ENCODE peak calls at places on chromosomes 3 and 15, in six cellular contexts. Q, H, M, B, A and F are unnamed samples.

GRCh38 chr15:78684645-78685044 is 43.6 kb upstream of the CHRNB4 start:
- DNase-seq in Q (no peak), H (no peak), M (peak; percentile 26), B (no peak), A (no peak), F (no peak)

GRCh38 chr3:129130291-129130813 is 8.7 kb upstream of the RAB43 start:
- DNase-seq in Q (peak; percentile 54), H (peak; percentile 37), M (no peak), B (no peak), A (no peak), F (no peak)

GRCh38 chr15:59303641-59304433 is 68.8 kb downstream of the MYO1E start:
- DNase-seq in Q (no peak), H (no peak), M (peak; percentile 40), B (no peak), A (no peak), F (no peak)

GRCh38 chr15:76147906-76148553 is 88.2 kb downstream of the TMEM266 start:
- DNase-seq in Q (peak; percentile 88), H (peak; percentile 54), M (peak; percentile 68), B (peak; percentile 12), A (no peak), F (peak; percentile 61)

GRCh38 chr3:107394502-107394901 is 17.3 kb downstream of the CCDC54 start:
- DNase-seq in Q (no peak), H (no peak), M (no peak), B (no peak), A (no peak), F (no peak)

GRCh38 chr15:90860450-90860849 is 7.9 kb upstream of the FURIN start:
- DNase-seq in Q (no peak), H (peak; percentile 77), M (no peak), B (peak; percentile 49), A (no peak), F (no peak)

GRCh38 chr15:37921527-37922385 is 12.7 kb upstream of the TMCO5A start:
- DNase-seq in Q (no peak), H (no peak), M (peak; percentile 72), B (no peak), A (no peak), F (no peak)

GRCh38 chr3:74789111-74789510 is 174.7 kb upstream of the CNTN3 start:
- DNase-seq in Q (no peak), H (no peak), M (no peak), B (no peak), A (no peak), F (no peak)

GRCh38 chr15:81001180-81002003 is 669 bp downstream of the TLNRD1 start:
- DNase-seq in Q (peak; percentile 92), H (peak; percentile 36), M (peak; percentile 65), B (no peak), A (no peak), F (peak; percentile 79)

GRCh38 chr3:118587847-118588246 is 446.8 kb downstream of the IGSF11 start:
- DNase-seq in Q (no peak), H (no peak), M (no peak), B (no peak), A (no peak), F (no peak)

GRCh38 chr15:68612979-68613740 is 34.4 kb downstream of the CORO2B start:
- DNase-seq in Q (no peak), H (no peak), M (no peak), B (no peak), A (no peak), F (no peak)

GRCh38 chr3:190026154-190026553 is 94.5 kb downstream of the P3H2 start:
- DNase-seq in Q (no peak), H (no peak), M (no peak), B (no peak), A (no peak), F (no peak)

GRCh38 chr3:151248772-151249366 is 29.5 kb downstream of the P2RY14 start:
- DNase-seq in Q (no peak), H (no peak), M (no peak), B (no peak), A (no peak), F (no peak)

GRCh38 chr15:94335616-94336015 is 104.3 kb downstream of the MCTP2 start:
- DNase-seq in Q (no peak), H (no peak), M (no peak), B (no peak), A (no peak), F (no peak)

GRCh38 chr3:27228805-27229204 is 140.4 kb downstream of the NEK10 start:
- DNase-seq in Q (no peak), H (no peak), M (no peak), B (peak; percentile 45), A (peak; percentile 23), F (no peak)

GRCh38 chr3:133948131-133948810 is 52.6 kb upstream of the RAB6B start:
- DNase-seq in Q (peak; percentile 80), H (no peak), M (no peak), B (no peak), A (no peak), F (peak; percentile 32)
- TF ChIP-seq POLR2AphosphoS5 in Q (peak; percentile 67), H (no peak), M (no peak), B (no peak), A (no peak), F (no peak)

GRCh38 chr3:16305121-16305541 is 40.1 kb downstream of the OXNAD1 start:
- DNase-seq in Q (no peak), H (no peak), M (no peak), B (no peak), A (no peak), F (no peak)

GRCh38 chr3:16304065-16305010 is 39.3 kb downstream of the OXNAD1 start:
- DNase-seq in Q (no peak), H (no peak), M (no peak), B (no peak), A (no peak), F (no peak)

GRCh38 chr3:16302082-16302631 is 37.1 kb downstream of the OXNAD1 start:
- DNase-seq in Q (no peak), H (no peak), M (no peak), B (no peak), A (no peak), F (no peak)

GRCh38 chr3:16301490-16301889 is 36.5 kb downstream of the OXNAD1 start:
- DNase-seq in Q (no peak), H (no peak), M (no peak), B (no peak), A (no peak), F (no peak)

DNA sequence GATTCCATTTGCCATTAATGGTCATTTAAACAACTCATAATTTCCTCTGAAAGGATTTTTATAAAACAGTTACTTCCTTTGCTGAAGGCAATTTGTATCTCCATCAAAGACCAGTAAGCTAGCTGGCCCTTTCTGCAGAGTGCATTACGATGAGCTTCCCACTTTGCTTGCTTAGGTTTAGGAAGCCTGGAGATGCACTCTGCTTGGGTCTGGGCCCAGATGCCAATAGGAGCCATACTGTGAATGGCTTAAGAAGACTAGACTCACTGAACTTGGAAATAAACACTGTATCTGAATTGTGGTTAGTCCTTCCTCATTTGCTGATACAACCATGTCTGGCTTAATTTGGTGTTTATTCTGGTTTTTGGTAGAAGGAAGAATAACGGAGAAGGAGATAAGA is 38.0 kb downstream of the OXNAD1 start:
- DNase-seq in Q (no peak), H (no peak), M (no peak), B (no peak), A (no peak), F (no peak)
- TF ChIP-seq POLR2A in Q (no peak), H (no peak), M (no peak), B (no peak), A (no peak), F (no peak)

DNA sequence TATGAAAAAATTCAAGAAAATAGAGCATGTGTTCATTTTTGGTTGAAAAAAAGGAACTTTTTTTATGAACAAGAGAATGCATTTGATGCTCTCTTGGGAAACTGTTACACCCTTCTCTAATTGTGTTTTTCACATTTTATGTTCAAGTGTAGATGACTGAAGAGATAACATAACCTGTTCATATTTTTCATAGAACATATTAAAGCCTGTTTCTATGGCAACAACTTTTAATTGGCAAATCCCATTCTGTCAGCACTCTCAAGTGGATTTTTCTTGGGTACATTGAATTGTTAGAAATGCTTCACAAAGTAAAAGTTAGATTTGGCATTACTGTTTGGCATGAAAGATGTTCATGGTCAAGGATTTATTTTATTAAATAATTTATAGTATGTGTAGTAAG is 117.5 kb downstream of the MBNL1 start:
- DNase-seq in Q (no peak), H (no peak), M (no peak), B (no peak), A (no peak), F (no peak)
- H3K27ac ChIP-seq in Q (peak overlapping the region; percentile 88), H (peak overlapping the region; percentile 58), M (peak overlapping the region; percentile 6), B (no peak overlapping the region), A (no peak overlapping the region), F (peak overlapping the region; percentile 79)

DNA sequence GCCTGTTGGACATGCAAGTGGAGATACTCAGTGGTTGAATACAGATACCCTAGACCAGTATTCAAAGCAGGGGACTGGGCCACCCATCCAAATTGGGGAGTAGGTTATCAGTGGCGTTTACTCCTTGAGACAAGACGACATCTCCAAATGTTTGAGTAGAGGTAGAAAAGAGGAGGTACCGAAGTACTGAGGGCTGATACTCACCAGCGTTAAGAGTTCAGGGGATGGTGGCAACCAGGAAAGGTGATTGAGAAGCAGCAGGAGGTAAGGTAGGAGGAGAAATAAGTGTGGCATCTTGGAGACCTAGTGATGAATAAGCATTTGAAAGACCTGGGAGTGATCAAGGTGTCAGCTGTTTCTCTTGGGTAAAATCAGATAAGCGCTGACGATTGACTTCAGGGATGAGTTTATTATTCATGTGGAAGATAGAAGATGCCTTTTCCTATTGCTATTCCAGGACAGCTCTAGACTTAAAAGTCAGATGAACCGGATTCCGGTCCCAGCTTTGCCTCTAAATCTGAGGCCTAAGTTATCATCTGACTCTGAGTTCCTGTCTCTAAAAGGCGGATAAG is 96.3 kb downstream of the GHSR start:
- DNase-seq in Q (no peak), H (no peak), M (no peak), B (no peak), A (no peak), F (no peak)
- TF ChIP-seq POLR2AphosphoS5 in Q (no peak), H (no peak), M (no peak), B (no peak), A (no peak), F (no peak)

GRCh38 chr15:50425219-50425618 is 1.0 kb downstream of the USP8 start:
- DNase-seq in Q (no peak), H (no peak), M (no peak), B (no peak), A (no peak), F (no peak)

GRCh38 chr15:50426428-50426827 is 2.2 kb downstream of the USP8 start:
- DNase-seq in Q (no peak), H (no peak), M (no peak), B (no peak), A (no peak), F (no peak)

GRCh38 chr15:50424066-50424890 is at the start of gene USP8:
- DNase-seq in Q (peak; percentile 99), H (peak; percentile 92), M (peak; percentile 96), B (peak; percentile 94), A (peak; percentile 97), F (peak; percentile 97)
- TF ChIP-seq POLR2A in Q (peak; percentile 82), H (peak; percentile 84), M (peak; percentile 50), B (peak; percentile 80), A (peak; percentile 98), F (peak; percentile 89)

GRCh38 chr15:64164436-64164835 is 1.6 kb upstream of the PPIB start:
- DNase-seq in Q (no peak), H (no peak), M (no peak), B (no peak), A (no peak), F (no peak)
- H3K27ac ChIP-seq in Q (peak overlapping the region; percentile 96), H (no peak overlapping the region), M (no peak overlapping the region), B (no peak overlapping the region), A (no peak overlapping the region), F (no peak overlapping the region)

GRCh38 chr3:23876901-23877300 is 39.9 kb downstream of the NKIRAS1 start:
- DNase-seq in Q (no peak), H (no peak), M (no peak), B (no peak), A (no peak), F (no peak)
- TF ChIP-seq POLR2AphosphoS5 in Q (no peak), H (no peak), M (no peak), B (no peak), A (no peak), F (no peak)